ENCODE peak calls at places on chromosomes 13 and 19, in eight cellular contexts. Y is putamen; P is HAP-1; M is ovary; N is mucosa of descending colon; Z is WTC11; A is Right ventricle myocardium superior; J is stimulated activated CD4-positive, alpha-beta T cell treated with anti-CD3 and anti-CD28 coated beads, Interleukin-1b, Interleukin-23, amount 100 ng/mL, for 24 hours. F is an unnamed sample.

GRCh38 chr19:35142531-35143230 is 374 bp upstream of the FXYD7 start:
- DNase-seq in Y (no peak), P (peak), M (no peak), N (peak), Z (peak), A (peak), J (no peak), F (peak)

GRCh38 chr19:1979017-1979416 is 36.5 kb downstream of the BTBD2 start:
- DNase-seq in Y (no peak), P (no peak), M (no peak), N (no peak), Z (no peak), A (no peak), J (no peak), F (no peak)

GRCh38 chr19:29583196-29584006 is 22.7 kb upstream of the POP4 start:
- DNase-seq in Y (no peak), P (no peak), M (no peak), N (no peak), Z (no peak), A (no peak), J (no peak), F (peak)

GRCh38 chr19:7673995-7674667 is 2.8 kb upstream of the MCEMP1 start:
- DNase-seq in Y (no peak), P (peak), M (no peak), N (peak), Z (peak), A (peak), J (no peak), F (peak)

GRCh38 chr19:35935911-35936737 is at the start of gene LRFN3:
- DNase-seq in Y (peak), P (peak), M (peak), N (peak), Z (peak), A (peak), J (no peak), F (peak)

GRCh38 chr13:20049558-20050473 is 91.3 kb downstream of the ZMYM2 start:
- DNase-seq in Y (no peak), P (no peak), M (no peak), N (no peak), Z (no peak), A (no peak), J (no peak), F (peak)

GRCh38 chr13:99153219-99153618 is 47.4 kb upstream of the UBAC2 start:
- DNase-seq in Y (no peak), P (no peak), M (no peak), N (no peak), Z (no peak), A (no peak), J (no peak), F (peak)

GRCh38 chr19:49222011-49222410 is 64.4 kb downstream of the TRPM4 start:
- DNase-seq in Y (no peak), P (no peak), M (no peak), N (no peak), Z (no peak), A (no peak), J (no peak), F (no peak)

GRCh38 chr19:8355631-8356402 is 8.1 kb upstream of the ANGPTL4 start:
- DNase-seq in Y (no peak), P (no peak), M (no peak), N (no peak), Z (no peak), A (no peak), J (no peak), F (peak)

GRCh38 chr19:7426986-7427385 is 61.8 kb downstream of the PEX11G start:
- DNase-seq in Y (no peak), P (no peak), M (no peak), N (no peak), Z (no peak), A (no peak), J (no peak), F (no peak)

GRCh38 chr19:49150106-49150943 is 4.9 kb downstream of the HRC start:
- DNase-seq in Y (peak), P (peak), M (peak), N (peak), Z (peak), A (peak), J (no peak), F (peak)

GRCh38 chr19:38809592-38810252 is 3.0 kb downstream of the LGALS4 start:
- DNase-seq in Y (no peak), P (no peak), M (no peak), N (no peak), Z (no peak), A (no peak), J (no peak), F (no peak)

GRCh38 chr13:98752942-98753290 is 444 bp upstream of the SLC15A1 start:
- DNase-seq in Y (no peak), P (no peak), M (no peak), N (no peak), Z (no peak), A (no peak), J (no peak), F (no peak)

GRCh38 chr19:14473915-14474578 is 1.1 kb downstream of the PTGER1 start:
- DNase-seq in Y (no peak), P (no peak), M (no peak), N (no peak), Z (no peak), A (peak), J (no peak), F (peak)

GRCh38 chr13:93473441-93474270 is 247.0 kb downstream of the GPC6 start:
- DNase-seq in Y (no peak), P (no peak), M (no peak), N (peak), Z (no peak), A (no peak), J (no peak), F (peak)

GRCh38 chr13:22252281-22252830 is 581.5 kb downstream of the FGF9 start:
- DNase-seq in Y (no peak), P (no peak), M (no peak), N (no peak), Z (no peak), A (no peak), J (no peak), F (no peak)